ENCODE peak calls at places on chromosomes 16 and 17, in seven cellular contexts. M is AG08395, Z is tibial nerve, C is AG20443, L is KBM-7, W is body of pancreas, K is NCI-H1436. D is an unnamed sample.

GRCh38 chr16:24612656-24613055 is 73.3 kb downstream of the RBBP6 start:
- DNase-seq in M (no peak), Z (no peak), C (no peak), L (no peak), W (no peak), K (no peak), D (no peak)

GRCh38 chr17:1783271-1783670 is 21.4 kb downstream of the SERPINF1 start:
- DNase-seq in M (no peak), Z (no peak), C (no peak), L (no peak), W (no peak), K (no peak), D (no peak)

GRCh38 chr17:40450175-40450574 is 6.9 kb downstream of the IGFBP4 start:
- DNase-seq in M (no peak), Z (peak; percentile 50), C (no peak), L (peak; percentile 60), W (peak; percentile 63), K (no peak), D (peak; percentile 55)

GRCh38 chr17:81909966-81910839 is 996 bp downstream of the PCYT2 start:
- DNase-seq in M (no peak), Z (no peak), C (no peak), L (no peak), W (peak; percentile 39), K (no peak), D (peak; percentile 34)

GRCh38 chr16:84371553-84371865 is 3.2 kb downstream of the ATP2C2 start:
- DNase-seq in M (no peak), Z (no peak), C (no peak), L (no peak), W (no peak), K (no peak), D (no peak)

GRCh38 chr17:35750526-35751395 is 2.3 kb downstream of the GAS2L2 start:
- DNase-seq in M (no peak), Z (no peak), C (no peak), L (peak; percentile 28), W (no peak), K (no peak), D (no peak)

GRCh38 chr16:87922250-87922871 is 14.0 kb downstream of the CA5A start:
- DNase-seq in M (no peak), Z (no peak), C (no peak), L (no peak), W (peak; percentile 54), K (no peak), D (no peak)

GRCh38 chr16:67542464-67542863 is 13.8 kb downstream of the RIPOR1 start:
- DNase-seq in M (peak; percentile 91), Z (no peak), C (peak; percentile 93), L (peak; percentile 91), W (peak; percentile 51), K (no peak), D (peak; percentile 85)

GRCh38 chr17:30217746-30218245 is 17.7 kb downstream of the SLC6A4 start:
- DNase-seq in M (no peak), Z (no peak), C (no peak), L (no peak), W (no peak), K (no peak), D (no peak)

GRCh38 chr16:2785101-2785991 is 2.0 kb downstream of the PRSS33 start:
- DNase-seq in M (no peak), Z (no peak), C (no peak), L (no peak), W (no peak), K (no peak), D (no peak)

GRCh38 chr17:47982091-47982617 is 11.2 kb downstream of the CDK5RAP3 start:
- DNase-seq in M (no peak), Z (no peak), C (no peak), L (no peak), W (no peak), K (no peak), D (no peak)

GRCh38 chr16:7355758-7356157 is 23.1 kb downstream of the RBFOX1 start:
- DNase-seq in M (no peak), Z (no peak), C (no peak), L (no peak), W (no peak), K (no peak), D (no peak)

GRCh38 chr16:56701534-56701933 is 19.3 kb downstream of the MT1X start:
- DNase-seq in M (no peak), Z (no peak), C (no peak), L (no peak), W (no peak), K (no peak), D (no peak)

GRCh38 chr17:58205936-58206335 is 13.1 kb downstream of the MKS1 start:
- DNase-seq in M (no peak), Z (no peak), C (no peak), L (no peak), W (no peak), K (no peak), D (no peak)

GRCh38 chr17:64424318-64424717 is 24.6 kb upstream of the MILR1 start:
- DNase-seq in M (no peak), Z (no peak), C (no peak), L (no peak), W (no peak), K (no peak), D (no peak)

GRCh38 chr17:77887464-77888241 is 70.8 kb upstream of the TNRC6C start:
- DNase-seq in M (peak; percentile 79), Z (peak; percentile 87), C (peak; percentile 86), L (no peak), W (peak; percentile 86), K (peak; percentile 80), D (peak; percentile 33)

GRCh38 chr17:491086-492014 is 138.7 kb upstream of the RPH3AL start:
- DNase-seq in M (peak; percentile 85), Z (no peak), C (peak; percentile 90), L (peak; percentile 41), W (peak; percentile 58), K (no peak), D (peak; percentile 15)

GRCh38 chr17:81482673-81483072 is 29.9 kb downstream of the ACTG1 start:
- DNase-seq in M (no peak), Z (no peak), C (no peak), L (no peak), W (peak; percentile 33), K (no peak), D (no peak)

GRCh38 chr17:15918661-15919259 is 26.2 kb upstream of the ADORA2B start:
- DNase-seq in M (no peak), Z (no peak), C (no peak), L (no peak), W (peak; percentile 59), K (no peak), D (no peak)

GRCh38 chr17:20315821-20316220 is 151.5 kb downstream of the LGALS9B start:
- DNase-seq in M (no peak), Z (no peak), C (no peak), L (no peak), W (no peak), K (no peak), D (no peak)

GRCh38 chr17:44464037-44464436 is 39.2 kb downstream of the GPATCH8 start:
- DNase-seq in M (peak; percentile 20), Z (no peak), C (peak; percentile 24), L (no peak), W (no peak), K (no peak), D (no peak)

GRCh38 chr16:87550510-87550961 is 51.8 kb upstream of the JPH3 start:
- DNase-seq in M (peak; percentile 57), Z (no peak), C (peak; percentile 73), L (no peak), W (peak; percentile 23), K (no peak), D (peak; percentile 41)

GRCh38 chr17:2207815-2208515 is 95.6 kb downstream of the SMG6 start:
- DNase-seq in M (no peak), Z (no peak), C (no peak), L (peak; percentile 49), W (no peak), K (no peak), D (no peak)

GRCh38 chr17:61291457-61292311 is 108.0 kb upstream of the TBX2 start:
- DNase-seq in M (no peak), Z (no peak), C (no peak), L (no peak), W (no peak), K (no peak), D (no peak)

GRCh38 chr16:10827691-10828341 is 9.2 kb upstream of the TVP23A start:
- DNase-seq in M (peak; percentile 93), Z (peak; percentile 79), C (peak; percentile 92), L (no peak), W (peak; percentile 85), K (no peak), D (no peak)